ENCODE peak calls at places on chromosomes 11 and 22, in five cellular contexts. One of them, this sample, is unnamed.

GRCh38 chr11:57460017-57460755 is at the start of gene RTN4RL2:
- DNase-seq in K562: peak; percentile 89
- DNase-seq in thoracic aorta: no peak
- DNase-seq in transverse colon: no peak
- DNase-seq in A549: peak; percentile 88
- DNase-seq in this sample: peak; percentile 67

GRCh38 chr11:14645985-14646900 is 2.6 kb downstream of the PDE3B start:
- DNase-seq in K562: no peak
- DNase-seq in thoracic aorta: no peak
- DNase-seq in transverse colon: no peak
- DNase-seq in A549: no peak
- DNase-seq in this sample: no peak

GRCh38 chr11:17526326-17526725 is 17.9 kb downstream of the USH1C start:
- DNase-seq in K562: no peak
- DNase-seq in thoracic aorta: no peak
- DNase-seq in transverse colon: no peak
- DNase-seq in A549: no peak
- DNase-seq in this sample: no peak

GRCh38 chr22:48372395-48372794 is 1455.3 kb downstream of the BRD1 start:
- DNase-seq in K562: no peak
- DNase-seq in thoracic aorta: no peak
- DNase-seq in transverse colon: no peak
- DNase-seq in A549: no peak
- DNase-seq in this sample: no peak

GRCh38 chr11:33692013-33692504 is 8.6 kb downstream of the C11orf91 start:
- DNase-seq in K562: no peak
- DNase-seq in thoracic aorta: no peak
- DNase-seq in transverse colon: peak; percentile 59
- DNase-seq in A549: peak; percentile 69
- DNase-seq in this sample: peak; percentile 56

GRCh38 chr11:71153005-71153395 is 99.4 kb downstream of the SHANK2 start:
- DNase-seq in K562: no peak
- DNase-seq in thoracic aorta: no peak
- DNase-seq in transverse colon: peak; percentile 13
- DNase-seq in A549: peak; percentile 53
- DNase-seq in this sample: no peak

GRCh38 chr22:24887260-24887659 is 59.2 kb downstream of the LHFPL7 start:
- DNase-seq in K562: no peak
- DNase-seq in thoracic aorta: no peak
- DNase-seq in transverse colon: no peak
- DNase-seq in A549: no peak
- DNase-seq in this sample: no peak

GRCh38 chr11:122317337-122317736 is 201.3 kb upstream of the BLID start:
- DNase-seq in K562: no peak
- DNase-seq in thoracic aorta: no peak
- DNase-seq in transverse colon: no peak
- DNase-seq in A549: no peak
- DNase-seq in this sample: no peak

GRCh38 chr22:50733521-50734342 is 4.3 kb upstream of the ACR start:
- DNase-seq in K562: no peak
- DNase-seq in thoracic aorta: no peak
- DNase-seq in transverse colon: peak; percentile 5
- DNase-seq in A549: no peak
- DNase-seq in this sample: no peak

GRCh38 chr22:29309332-29310064 is 3.0 kb downstream of the GAS2L1 start:
- DNase-seq in K562: peak; percentile 33
- DNase-seq in thoracic aorta: no peak
- DNase-seq in transverse colon: peak; percentile 50
- DNase-seq in A549: no peak
- DNase-seq in this sample: no peak

GRCh38 chr22:47933891-47934290 is 1171.4 kb downstream of the TBC1D22A start:
- DNase-seq in K562: no peak
- DNase-seq in thoracic aorta: no peak
- DNase-seq in transverse colon: no peak
- DNase-seq in A549: no peak
- DNase-seq in this sample: no peak

GRCh38 chr11:78223320-78223954 is 34.7 kb downstream of the USP35 start:
- DNase-seq in K562: no peak
- DNase-seq in thoracic aorta: no peak
- DNase-seq in transverse colon: no peak
- DNase-seq in A549: no peak
- DNase-seq in this sample: peak; percentile 83

GRCh38 chr22:49971232-49972162 is 10.9 kb downstream of the PIM3 start:
- DNase-seq in K562: peak; percentile 81
- DNase-seq in thoracic aorta: peak; percentile 36
- DNase-seq in transverse colon: peak; percentile 92
- DNase-seq in A549: peak; percentile 33
- DNase-seq in this sample: no peak

GRCh38 chr22:32337015-32337414 is 20.7 kb upstream of the RFPL3 start:
- DNase-seq in K562: no peak
- DNase-seq in thoracic aorta: no peak
- DNase-seq in transverse colon: no peak
- DNase-seq in A549: no peak
- DNase-seq in this sample: no peak

GRCh38 chr22:49810363-49811013 is 17.2 kb downstream of the BRD1 start:
- DNase-seq in K562: no peak
- DNase-seq in thoracic aorta: no peak
- DNase-seq in transverse colon: no peak
- DNase-seq in A549: no peak
- DNase-seq in this sample: no peak

GRCh38 chr11:111230122-111230465 is 15.4 kb upstream of the POU2AF2 start:
- DNase-seq in K562: no peak
- DNase-seq in thoracic aorta: no peak
- DNase-seq in transverse colon: no peak
- DNase-seq in A549: no peak
- DNase-seq in this sample: no peak

GRCh38 chr11:102495161-102496042 is 35.1 kb downstream of the MMP7 start:
- DNase-seq in K562: peak; percentile 49
- DNase-seq in thoracic aorta: no peak
- DNase-seq in transverse colon: peak; percentile 28
- DNase-seq in A549: peak; percentile 41
- DNase-seq in this sample: peak; percentile 83

GRCh38 chr11:75164318-75164827 is 13.5 kb downstream of the SLCO2B1 start:
- DNase-seq in K562: no peak
- DNase-seq in thoracic aorta: no peak
- DNase-seq in transverse colon: no peak
- DNase-seq in A549: no peak
- DNase-seq in this sample: no peak
- H3K4me3 ChIP-seq in K562: no peak overlapping the region
- H3K4me3 ChIP-seq in thoracic aorta: no peak overlapping the region
- H3K4me3 ChIP-seq in transverse colon: no peak overlapping the region
- H3K4me3 ChIP-seq in A549: no peak overlapping the region
- H3K4me3 ChIP-seq in this sample: no peak overlapping the region

DNA sequence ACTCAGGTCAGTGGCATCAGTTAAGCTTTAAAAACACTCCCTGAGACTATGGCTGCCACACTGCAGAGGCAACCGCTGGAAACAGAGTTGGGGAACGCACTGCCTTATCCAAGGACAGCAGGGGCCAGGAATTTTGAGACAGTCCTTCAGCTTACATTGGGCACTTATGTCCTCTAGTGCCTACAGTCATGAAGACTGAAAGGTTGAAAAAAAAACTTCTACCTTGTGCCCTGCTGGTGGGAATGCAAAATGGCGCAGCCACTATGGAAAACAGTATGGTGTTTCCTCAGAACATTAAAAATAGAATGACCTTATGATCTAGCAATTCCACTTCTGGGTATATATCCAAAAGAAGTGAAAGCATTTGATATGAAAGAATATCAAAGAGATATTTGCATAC is 19.6 kb downstream of the DKK3 start:
- DNase-seq in K562: no peak
- DNase-seq in thoracic aorta: no peak
- DNase-seq in transverse colon: no peak
- DNase-seq in A549: no peak
- DNase-seq in this sample: no peak
- TF ChIP-seq CTCF in K562: no peak
- TF ChIP-seq CTCF in thoracic aorta: peak; percentile 19
- TF ChIP-seq CTCF in transverse colon: no peak
- TF ChIP-seq CTCF in A549: no peak
- TF ChIP-seq CTCF in this sample: no peak

DNA sequence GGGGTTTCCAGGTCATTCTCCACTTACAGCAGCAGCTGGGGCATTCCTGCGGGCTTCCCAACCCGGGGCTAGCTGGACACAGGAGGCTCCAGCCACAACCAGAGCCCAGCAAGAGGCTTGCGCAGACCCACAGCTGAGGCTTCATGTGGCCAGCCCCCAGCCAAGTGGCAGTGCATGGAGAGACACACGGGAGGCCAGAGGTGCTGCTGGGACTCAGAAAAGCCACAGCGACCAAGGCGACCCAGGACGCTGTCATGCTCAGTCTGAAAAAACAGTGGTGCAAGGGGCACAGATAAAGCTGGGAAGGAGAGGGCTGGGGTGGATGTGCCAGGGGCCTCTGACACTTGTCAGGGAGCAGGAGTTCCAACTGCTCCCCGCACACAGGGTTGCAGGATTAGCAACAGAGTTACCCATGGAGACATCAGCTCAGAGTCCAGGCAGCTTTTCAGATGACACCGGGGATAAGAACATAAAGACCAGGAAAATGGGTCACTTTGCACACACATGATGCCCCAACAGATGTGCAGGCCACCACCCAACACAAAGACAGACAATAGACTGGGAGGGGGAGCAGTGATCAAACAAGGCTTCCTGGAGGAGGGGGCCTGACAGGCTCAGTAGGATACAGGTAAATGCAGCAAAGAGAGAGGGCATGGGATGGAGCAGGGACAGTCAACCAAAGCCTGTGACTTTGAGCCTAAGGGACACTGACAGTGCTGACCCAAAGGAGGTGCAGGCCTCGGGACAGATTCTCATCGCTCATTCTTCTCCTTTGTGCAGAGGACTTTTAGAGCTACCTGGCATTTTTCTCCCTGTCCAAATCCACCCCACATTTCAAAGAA is 6.9 kb upstream of the NEAT1 start:
- DNase-seq in K562: no peak
- DNase-seq in thoracic aorta: no peak
- DNase-seq in transverse colon: peak; percentile 8
- DNase-seq in A549: no peak
- DNase-seq in this sample: no peak
- H3K4me3 ChIP-seq in K562: peak overlapping the region; percentile 14
- H3K4me3 ChIP-seq in thoracic aorta: peak overlapping the region; percentile 94
- H3K4me3 ChIP-seq in transverse colon: no peak overlapping the region
- H3K4me3 ChIP-seq in A549: peak overlapping the region; percentile 3
- H3K4me3 ChIP-seq in this sample: peak overlapping the region; percentile 20

GRCh38 chr11:47127213-47127612 is 49.5 kb downstream of the ARFGAP2 start:
- DNase-seq in K562: no peak
- DNase-seq in thoracic aorta: no peak
- DNase-seq in transverse colon: no peak
- DNase-seq in A549: no peak
- DNase-seq in this sample: no peak
- TF ChIP-seq CTCF in K562: no peak
- TF ChIP-seq CTCF in thoracic aorta: no peak
- TF ChIP-seq CTCF in transverse colon: no peak
- TF ChIP-seq CTCF in A549: no peak
- TF ChIP-seq CTCF in this sample: no peak